ENCODE peak calls at places on chromosomes 2 and 18, in five cellular contexts. V, C, L, Q and A are unnamed samples.

GRCh38 chr2:222964632-222965031 is 87.4 kb upstream of the KCNE4 start:
- DNase-seq in V (no peak), C (no peak), L (no peak), Q (no peak), A (no peak)

GRCh38 chr2:158128168-158128973 is 26.7 kb downstream of the UPP2 start:
- DNase-seq in V (no peak), C (no peak), L (peak), Q (no peak), A (no peak)

GRCh38 chr2:75491129-75491753 is 69.5 kb downstream of the EVA1A start:
- DNase-seq in V (no peak), C (no peak), L (no peak), Q (no peak), A (no peak)

GRCh38 chr2:198874502-198874858 is 583.3 kb downstream of the SATB2 start:
- DNase-seq in V (no peak), C (no peak), L (no peak), Q (peak), A (peak)

GRCh38 chr2:86621290-86621943 is 2.2 kb downstream of the RNF103 start:
- DNase-seq in V (no peak), C (peak), L (no peak), Q (peak), A (peak)

GRCh38 chr2:239805043-239805329 is 220.2 kb downstream of the NDUFA10 start:
- DNase-seq in V (no peak), C (no peak), L (peak), Q (no peak), A (no peak)

GRCh38 chr2:190504912-190505311 is 29.6 kb downstream of the NEMP2 start:
- DNase-seq in V (no peak), C (no peak), L (no peak), Q (no peak), A (no peak)

GRCh38 chr2:70133521-70134348 is 46.5 kb downstream of the PCBP1 start:
- DNase-seq in V (no peak), C (no peak), L (no peak), Q (no peak), A (no peak)

GRCh38 chr2:239663364-239663924 is 262.6 kb upstream of the HDAC4 start:
- DNase-seq in V (no peak), C (no peak), L (no peak), Q (no peak), A (no peak)

GRCh38 chr2:134836986-134837385 is 1.4 kb upstream of the ACMSD start:
- DNase-seq in V (no peak), C (no peak), L (no peak), Q (peak), A (peak)

GRCh38 chr2:124310671-124311070 is 285.6 kb downstream of the CNTNAP5 start:
- DNase-seq in V (no peak), C (no peak), L (no peak), Q (no peak), A (no peak)

GRCh38 chr18:24559474-24560018 is 99.1 kb downstream of the HRH4 start:
- DNase-seq in V (no peak), C (no peak), L (no peak), Q (no peak), A (no peak)

GRCh38 chr18:78548261-78549058 is 431.2 kb upstream of the SALL3 start:
- DNase-seq in V (no peak), C (no peak), L (no peak), Q (no peak), A (no peak)

GRCh38 chr2:217258170-217258569 is 398.3 kb upstream of the TNP1 start:
- DNase-seq in V (no peak), C (no peak), L (no peak), Q (no peak), A (no peak)

GRCh38 chr2:52934920-52935640 is 832.5 kb upstream of the CHAC2 start:
- DNase-seq in V (no peak), C (no peak), L (no peak), Q (no peak), A (no peak)

GRCh38 chr2:34003795-34004194 is 404.7 kb upstream of the FAM98A start:
- DNase-seq in V (no peak), C (no peak), L (no peak), Q (no peak), A (no peak)

GRCh38 chr2:180184506-180184905 is 177.4 kb upstream of the CWC22 start:
- DNase-seq in V (no peak), C (no peak), L (no peak), Q (peak), A (peak)

GRCh38 chr2:237941239-237941638 is 25.6 kb upstream of the UBE2F start:
- DNase-seq in V (no peak), C (no peak), L (no peak), Q (no peak), A (no peak)

GRCh38 chr2:178882666-178883440 is 75.6 kb upstream of the TTN start:
- DNase-seq in V (no peak), C (no peak), L (peak), Q (peak), A (peak)

GRCh38 chr18:25253136-25253535 is 98.8 kb downstream of the ZNF521 start:
- DNase-seq in V (no peak), C (no peak), L (no peak), Q (no peak), A (peak)

GRCh38 chr2:202135111-202135874 is 62.2 kb downstream of the KIAA2012 start:
- DNase-seq in V (peak), C (no peak), L (peak), Q (peak), A (peak)

GRCh38 chr18:70931942-70932814 is 643.3 kb downstream of the SOCS6 start:
- DNase-seq in V (peak), C (peak), L (no peak), Q (peak), A (no peak)

GRCh38 chr2:180268006-180268405 is 260.9 kb upstream of the CWC22 start:
- DNase-seq in V (no peak), C (no peak), L (no peak), Q (peak), A (no peak)

GRCh38 chr18:42113529-42114191 is 158.6 kb downstream of the PIK3C3 start:
- DNase-seq in V (no peak), C (peak), L (no peak), Q (peak), A (peak)

GRCh38 chr18:77822552-77823138 is 573.0 kb downstream of the GALR1 start:
- DNase-seq in V (no peak), C (no peak), L (no peak), Q (no peak), A (no peak)

GRCh38 chr2:111919794-111920608 is 21.6 kb downstream of the MERTK start:
- DNase-seq in V (peak), C (no peak), L (peak), Q (no peak), A (peak)

GRCh38 chr2:174120346-174120745 is 128.0 kb downstream of the OLA1 start:
- DNase-seq in V (no peak), C (no peak), L (no peak), Q (peak), A (peak)

GRCh38 chr2:127392133-127392827 is 4.5 kb upstream of the MAP3K2 start:
- DNase-seq in V (no peak), C (no peak), L (no peak), Q (peak), A (no peak)

GRCh38 chr2:238974510-238975166 is 126.8 kb downstream of the TWIST2 start:
- DNase-seq in V (peak), C (no peak), L (no peak), Q (peak), A (peak)